ENCODE peak calls at places on chromosome 1, in four cellular contexts. One of them, this sample, is unnamed.

GRCh38 chr1:54385727-54386022 is 20.5 kb downstream of the SSBP3 start:
- DNase-seq in IMR-90: no peak
- DNase-seq in K562: no peak
- DNase-seq in A549: no peak
- DNase-seq in this sample: no peak

GRCh38 chr1:153881764-153882163 is 41.0 kb downstream of the GATAD2B start:
- DNase-seq in IMR-90: peak; percentile 62
- DNase-seq in K562: no peak
- DNase-seq in A549: no peak
- DNase-seq in this sample: no peak

GRCh38 chr1:232474821-232475220 is 155.1 kb downstream of the SIPA1L2 start:
- DNase-seq in IMR-90: peak; percentile 37
- DNase-seq in K562: no peak
- DNase-seq in A549: no peak
- DNase-seq in this sample: no peak

GRCh38 chr1:185813401-185813979 is 79.3 kb downstream of the HMCN1 start:
- DNase-seq in IMR-90: peak; percentile 73
- DNase-seq in K562: peak; percentile 13
- DNase-seq in A549: peak; percentile 63
- DNase-seq in this sample: no peak

GRCh38 chr1:87109012-87109411 is 194.6 kb downstream of the HS2ST1 start:
- DNase-seq in IMR-90: peak; percentile 18
- DNase-seq in K562: no peak
- DNase-seq in A549: no peak
- DNase-seq in this sample: no peak

GRCh38 chr1:111204923-111205723 is 4.7 kb upstream of the DENND2D start:
- DNase-seq in IMR-90: no peak
- DNase-seq in K562: no peak
- DNase-seq in A549: no peak
- DNase-seq in this sample: no peak

GRCh38 chr1:197924516-197925123 is 7.4 kb downstream of the LHX9 start:
- DNase-seq in IMR-90: peak; percentile 61
- DNase-seq in K562: peak; percentile 61
- DNase-seq in A549: peak; percentile 65
- DNase-seq in this sample: no peak

GRCh38 chr1:158019177-158019868 is 25.9 kb downstream of the KIRREL1 start:
- DNase-seq in IMR-90: peak; percentile 94
- DNase-seq in K562: no peak
- DNase-seq in A549: peak; percentile 87
- DNase-seq in this sample: no peak

GRCh38 chr1:9633493-9633892 is 18.0 kb upstream of the PIK3CD start:
- DNase-seq in IMR-90: no peak
- DNase-seq in K562: no peak
- DNase-seq in A549: no peak
- DNase-seq in this sample: no peak

GRCh38 chr1:26610781-26611180 is 81.2 kb downstream of the RPS6KA1 start:
- DNase-seq in IMR-90: no peak
- DNase-seq in K562: no peak
- DNase-seq in A549: no peak
- DNase-seq in this sample: no peak

GRCh38 chr1:209042413-209042812 is 541.1 kb upstream of the CAMK1G start:
- DNase-seq in IMR-90: no peak
- DNase-seq in K562: no peak
- DNase-seq in A549: no peak
- DNase-seq in this sample: no peak

GRCh38 chr1:78676347-78676982 is 26.8 kb downstream of the IFI44 start:
- DNase-seq in IMR-90: peak; percentile 78
- DNase-seq in K562: peak; percentile 52
- DNase-seq in A549: peak; percentile 59
- DNase-seq in this sample: no peak

GRCh38 chr1:234582186-234582585 is 27.8 kb downstream of the IRF2BP2 start:
- DNase-seq in IMR-90: no peak
- DNase-seq in K562: no peak
- DNase-seq in A549: no peak
- DNase-seq in this sample: no peak

GRCh38 chr1:198387587-198387986 is 152.9 kb downstream of the ATP6V1G3 start:
- DNase-seq in IMR-90: peak; percentile 61
- DNase-seq in K562: no peak
- DNase-seq in A549: no peak
- DNase-seq in this sample: no peak

GRCh38 chr1:119787776-119788175 is 19.1 kb upstream of the HMGCS2 start:
- DNase-seq in IMR-90: peak; percentile 63
- DNase-seq in K562: no peak
- DNase-seq in A549: no peak
- DNase-seq in this sample: no peak

GRCh38 chr1:208239518-208240381 is 4.4 kb downstream of the PLXNA2 start:
- DNase-seq in IMR-90: no peak
- DNase-seq in K562: no peak
- DNase-seq in A549: no peak
- DNase-seq in this sample: no peak

GRCh38 chr1:228278432-228278941 is 70.6 kb downstream of the OBSCN start:
- DNase-seq in IMR-90: no peak
- DNase-seq in K562: no peak
- DNase-seq in A549: no peak
- DNase-seq in this sample: no peak
- TF ChIP-seq ELK1 in IMR-90: no peak
- TF ChIP-seq ELK1 in K562: no peak
- TF ChIP-seq ELK1 in A549: no peak
- TF ChIP-seq ELK1 in this sample: no peak

DNA sequence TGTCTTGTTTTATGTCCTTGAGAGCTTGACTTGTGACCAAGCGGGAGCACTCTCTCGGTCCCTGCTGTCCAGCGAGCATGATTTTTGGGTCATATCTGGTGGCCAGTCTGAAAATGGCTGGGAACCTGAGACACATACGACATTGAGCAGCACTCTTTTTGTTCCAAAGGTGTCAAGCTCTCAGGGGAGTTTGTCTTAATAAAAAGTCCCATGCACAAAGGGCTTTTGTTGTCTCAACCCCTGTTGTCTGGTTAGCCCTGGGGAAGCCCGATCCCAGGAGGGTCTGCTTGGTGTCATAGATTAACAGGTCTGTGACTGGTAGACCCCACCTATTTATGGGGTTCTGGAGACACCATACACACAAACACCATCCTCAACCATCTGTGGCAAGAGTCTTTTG is 57.8 kb upstream of the KLHDC7A start:
- DNase-seq in IMR-90: no peak
- DNase-seq in K562: no peak
- DNase-seq in A549: no peak
- DNase-seq in this sample: no peak
- TF ChIP-seq ELK1 in IMR-90: no peak
- TF ChIP-seq ELK1 in K562: no peak
- TF ChIP-seq ELK1 in A549: no peak
- TF ChIP-seq ELK1 in this sample: no peak

DNA sequence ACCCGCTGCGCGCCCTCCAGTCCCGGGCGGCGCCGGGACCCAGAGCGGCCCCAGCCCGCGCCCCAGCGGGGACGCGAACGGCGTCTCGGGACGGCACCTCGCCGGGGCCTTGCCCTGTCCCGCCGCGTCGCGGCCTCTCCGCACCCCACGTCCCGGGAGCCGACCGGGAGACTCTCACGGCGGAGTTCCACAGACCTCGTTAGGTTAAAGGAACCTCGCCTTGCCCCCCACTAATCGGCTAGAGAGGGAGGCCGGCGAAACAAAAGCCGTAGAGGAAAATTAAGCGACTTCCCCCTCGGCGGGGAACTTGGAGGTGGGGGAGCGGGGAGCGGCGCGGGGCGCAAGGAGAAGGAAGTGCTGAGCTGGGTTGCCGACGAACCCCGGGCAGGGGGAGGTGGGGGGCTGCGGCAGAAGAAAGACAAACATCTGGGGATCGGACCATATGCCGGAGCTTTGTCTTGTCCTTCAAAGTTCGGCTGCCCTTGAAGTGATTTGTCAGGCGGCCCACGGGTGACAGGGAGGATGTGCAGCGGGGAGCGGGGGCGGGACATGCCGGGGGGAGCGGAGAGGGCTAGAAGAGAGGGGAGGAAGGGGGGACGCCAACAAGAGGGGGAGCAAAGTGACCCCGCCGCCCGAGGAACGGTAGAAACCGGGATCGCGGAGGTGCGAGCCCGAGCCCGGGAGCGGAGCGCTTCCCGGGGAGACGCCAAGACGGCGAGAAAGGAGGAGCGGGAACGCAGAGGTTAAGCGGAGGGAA is 120.0 kb upstream of the RRP15 start:
- DNase-seq in IMR-90: no peak
- DNase-seq in K562: no peak
- DNase-seq in A549: peak; percentile 11
- DNase-seq in this sample: no peak
- TF ChIP-seq ELK1 in IMR-90: no peak
- TF ChIP-seq ELK1 in K562: no peak
- TF ChIP-seq ELK1 in A549: no peak
- TF ChIP-seq ELK1 in this sample: no peak

DNA sequence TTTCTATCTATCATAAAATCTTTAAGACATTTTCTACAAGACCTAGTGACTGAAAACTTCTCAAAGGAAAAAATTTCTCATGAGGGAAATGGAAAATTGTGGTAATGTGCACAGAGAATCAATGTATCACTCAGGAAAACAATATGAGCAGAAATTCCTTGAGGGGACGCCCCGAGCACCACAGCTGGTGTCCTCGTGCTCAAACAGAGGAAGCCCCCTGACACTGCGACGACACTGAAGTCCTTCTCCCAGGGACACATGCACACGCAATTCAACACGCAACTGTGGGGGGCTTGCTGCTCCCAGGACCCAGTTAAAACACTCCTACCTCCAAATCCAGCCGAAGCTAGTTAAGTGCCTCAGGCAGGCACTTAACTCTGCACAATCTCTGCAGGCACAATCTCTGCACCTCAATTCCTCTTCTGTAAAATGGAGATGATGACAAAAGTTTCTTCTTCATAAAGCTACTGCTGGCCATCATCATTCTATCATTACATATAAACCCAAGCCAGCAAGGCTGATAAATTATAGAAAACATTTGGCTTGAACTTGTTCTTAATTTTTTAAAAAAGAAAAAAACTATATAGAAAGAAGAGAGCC is 16.0 kb downstream of the ZBTB17 start:
- DNase-seq in IMR-90: no peak
- DNase-seq in K562: no peak
- DNase-seq in A549: no peak
- DNase-seq in this sample: no peak
- TF ChIP-seq ELK1 in IMR-90: no peak
- TF ChIP-seq ELK1 in K562: no peak
- TF ChIP-seq ELK1 in A549: no peak
- TF ChIP-seq ELK1 in this sample: no peak

GRCh38 chr1:8055973-8056372 is 29.9 kb upstream of the ERRFI1 start:
- DNase-seq in IMR-90: peak; percentile 91
- DNase-seq in K562: no peak
- DNase-seq in A549: peak; percentile 75
- DNase-seq in this sample: no peak
- TF ChIP-seq ELK1 in IMR-90: no peak
- TF ChIP-seq ELK1 in K562: no peak
- TF ChIP-seq ELK1 in A549: no peak
- TF ChIP-seq ELK1 in this sample: no peak

GRCh38 chr1:69982992-69983391 is 222.4 kb downstream of the LRRC40 start:
- DNase-seq in IMR-90: peak; percentile 73
- DNase-seq in K562: no peak
- DNase-seq in A549: no peak
- DNase-seq in this sample: no peak
- TF ChIP-seq ELK1 in IMR-90: no peak
- TF ChIP-seq ELK1 in K562: no peak
- TF ChIP-seq ELK1 in A549: no peak
- TF ChIP-seq ELK1 in this sample: no peak

DNA sequence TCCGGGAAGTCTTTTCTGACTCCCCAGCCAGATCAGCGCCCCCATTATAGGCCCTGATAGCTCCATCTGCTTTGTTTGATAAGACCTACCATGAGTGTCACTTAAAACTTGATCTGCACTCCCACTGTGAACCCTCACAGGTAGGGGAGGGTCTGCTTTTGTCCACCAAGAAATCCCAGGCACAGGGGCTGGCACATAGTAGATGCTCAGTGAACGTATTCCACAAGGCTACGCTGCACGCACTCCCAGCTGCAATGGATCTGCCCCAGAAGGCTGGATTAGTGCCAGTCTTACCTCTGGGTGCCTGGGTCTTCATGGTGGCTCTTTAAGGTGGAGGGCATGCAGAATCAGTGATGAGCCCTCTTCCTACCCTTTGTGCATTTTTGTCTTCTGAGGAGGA is 447.1 kb downstream of the PTPRU start:
- DNase-seq in IMR-90: no peak
- DNase-seq in K562: no peak
- DNase-seq in A549: no peak
- DNase-seq in this sample: no peak
- TF ChIP-seq ELK1 in IMR-90: no peak
- TF ChIP-seq ELK1 in K562: no peak
- TF ChIP-seq ELK1 in A549: no peak
- TF ChIP-seq ELK1 in this sample: no peak

This sample was measured in GM12878.